ENCODE peak calls at places on chromosome 20, in five cellular contexts. L is aorta, B is hepatocyte, E is spleen, J is HCT116. Y is an unnamed sample.

GRCh38 chr20:10708342-10709185 is 34.8 kb upstream of the JAG1 start:
- DNase-seq in B (peak; percentile 32), L (no peak), E (no peak), J (no peak), Y (no peak)

GRCh38 chr20:1854246-1854645 is 41.0 kb upstream of the SIRPA start:
- DNase-seq in B (no peak), L (no peak), E (no peak), J (no peak), Y (no peak)

GRCh38 chr20:32528905-32529670 is 56.0 kb downstream of the NOL4L start:
- DNase-seq in B (no peak), J (no peak), L (no peak), E (peak; percentile 58), Y (no peak)

GRCh38 chr20:35821807-35822242 is 50.0 kb downstream of the PHF20 start:
- DNase-seq in E (no peak), J (no peak), L (no peak), B (no peak), Y (no peak)

GRCh38 chr20:4071177-4071723 is 55.9 kb upstream of the RNF24 start:
- DNase-seq in J (no peak), B (no peak), E (no peak), L (no peak), Y (no peak)

GRCh38 chr20:47847882-47848485 is 62.7 kb upstream of the SULF2 start:
- DNase-seq in L (no peak), B (no peak), E (no peak), J (no peak), Y (no peak)

GRCh38 chr20:54138427-54138826 is 35.4 kb downstream of the CYP24A1 start:
- DNase-seq in B (no peak), L (no peak), J (no peak), E (no peak), Y (no peak)

GRCh38 chr20:4064118-4064962 is 49.0 kb upstream of the RNF24 start:
- DNase-seq in L (peak; percentile 95), B (peak; percentile 86), E (peak; percentile 86), J (peak; percentile 10), Y (peak; percentile 96)

GRCh38 chr20:14055127-14055742 is 59.9 kb downstream of the MACROD2 start:
- DNase-seq in J (peak; percentile 48), L (no peak), B (peak; percentile 82), E (no peak), Y (no peak)

GRCh38 chr20:23629017-23629541 is 8.7 kb downstream of the CST3 start:
- DNase-seq in J (peak; percentile 74), L (no peak), E (no peak), B (peak; percentile 89), Y (peak; percentile 54)

GRCh38 chr20:44706371-44707258 is 8.6 kb upstream of the CCN5 start:
- DNase-seq in J (no peak), E (no peak), B (no peak), L (peak; percentile 89), Y (peak; percentile 30)

GRCh38 chr20:45459606-45460005 is 9.9 kb upstream of the WFDC2 start:
- DNase-seq in J (no peak), L (no peak), E (no peak), B (no peak), Y (no peak)

GRCh38 chr20:63456429-63457284 is 15.8 kb downstream of the KCNQ2 start:
- DNase-seq in B (no peak), J (no peak), E (no peak), L (no peak), Y (peak; percentile 84)

GRCh38 chr20:63457737-63458136 is 14.7 kb downstream of the KCNQ2 start:
- DNase-seq in J (no peak), B (no peak), E (peak; percentile 81), L (peak; percentile 71), Y (no peak)

GRCh38 chr20:63453029-63453523 is 19.4 kb downstream of the KCNQ2 start:
- DNase-seq in B (no peak), E (no peak), J (no peak), L (no peak), Y (no peak)

GRCh38 chr20:63454729-63455567 is 17.5 kb downstream of the KCNQ2 start:
- DNase-seq in J (no peak), E (no peak), L (no peak), B (no peak), Y (peak; percentile 66)

DNA sequence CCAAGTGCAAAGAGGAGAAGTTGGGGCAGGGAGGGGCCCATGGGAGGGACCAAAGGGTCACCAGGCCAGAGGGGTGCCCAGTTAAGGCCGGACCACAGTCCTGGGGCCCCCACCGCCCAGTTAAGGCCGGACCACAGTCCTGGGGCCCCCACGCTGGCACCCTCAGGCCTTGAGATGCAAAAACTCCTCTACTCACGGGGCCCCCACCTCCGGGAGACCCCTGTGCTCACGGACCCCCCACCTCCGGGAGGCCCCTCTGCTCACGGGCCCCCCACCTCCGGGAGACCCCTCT is 16.9 kb downstream of the KCNQ2 start:
- DNase-seq in E (no peak), J (no peak), L (no peak), B (no peak), Y (no peak)
- H3K4me3 ChIP-seq in E (no peak overlapping the region), J (no peak overlapping the region), L (no peak overlapping the region), B (no peak overlapping the region), Y (no peak overlapping the region)

GRCh38 chr20:51074062-51074461 is 51.2 kb upstream of the KCNG1 start:
- DNase-seq in B (no peak), E (no peak), J (no peak), L (no peak), Y (no peak)

GRCh38 chr20:51079488-51079887 is 56.6 kb upstream of the KCNG1 start:
- DNase-seq in J (no peak), E (no peak), L (no peak), B (no peak), Y (no peak)

GRCh38 chr20:51082988-51083387 is 60.1 kb upstream of the KCNG1 start:
- DNase-seq in J (no peak), B (no peak), E (no peak), L (no peak), Y (no peak)

GRCh38 chr20:51077601-51078000 is 54.7 kb upstream of the KCNG1 start:
- DNase-seq in E (no peak), L (no peak), J (no peak), B (no peak), Y (no peak)

GRCh38 chr20:51076841-51077543 is 54.1 kb upstream of the KCNG1 start:
- DNase-seq in E (no peak), B (no peak), J (no peak), L (no peak), Y (no peak)
- H3K27ac ChIP-seq in E (no peak overlapping the region), B (no peak overlapping the region), J (no peak overlapping the region), L (no peak overlapping the region), Y (no peak overlapping the region)

GRCh38 chr20:34310481-34311117 is 7.4 kb upstream of the AHCY start:
- DNase-seq in E (no peak), B (peak; percentile 38), L (no peak), J (no peak), Y (no peak)

GRCh38 chr20:34311118-34312023 is 8.2 kb upstream of the AHCY start:
- DNase-seq in B (peak; percentile 86), L (peak; percentile 55), J (no peak), E (no peak), Y (peak; percentile 70)

GRCh38 chr20:34309691-34310090 is 6.5 kb upstream of the AHCY start:
- DNase-seq in E (no peak), J (no peak), B (no peak), L (no peak), Y (no peak)

GRCh38 chr20:34312544-34313217 is 9.5 kb upstream of the AHCY start:
- DNase-seq in L (peak; percentile 90), E (peak; percentile 95), B (peak; percentile 94), J (peak; percentile 81), Y (peak; percentile 90)

DNA sequence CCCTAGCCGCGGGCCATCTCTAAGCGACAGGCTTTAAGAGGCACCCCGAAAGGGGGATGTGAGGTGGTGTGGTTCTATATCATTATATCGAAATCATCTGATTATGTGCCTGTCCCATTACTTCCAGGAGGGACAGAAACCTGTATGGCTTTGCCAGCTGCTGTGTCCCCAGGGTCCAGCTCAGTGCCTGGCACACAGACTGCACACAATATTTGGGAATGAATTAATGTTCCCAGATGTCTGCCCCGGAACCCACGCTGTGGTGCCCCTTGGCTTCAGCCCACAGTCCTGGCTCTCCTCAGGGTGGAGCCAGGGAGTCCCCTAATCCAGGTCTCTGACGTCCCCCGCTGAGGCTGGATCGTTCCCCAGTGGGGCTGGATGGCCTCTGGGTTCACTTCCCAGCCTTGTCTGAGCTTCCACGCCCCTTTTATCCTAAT is 8.9 kb upstream of the AHCY start:
- DNase-seq in E (no peak), B (peak; percentile 46), J (no peak), L (no peak), Y (no peak)
- H3K4me3 ChIP-seq in E (peak overlapping the region; percentile 7), B (no peak overlapping the region), J (peak overlapping the region; percentile 36), L (no peak overlapping the region), Y (peak overlapping the region; percentile 0)

GRCh38 chr20:7843613-7844012 is 96.6 kb downstream of the HAO1 start:
- DNase-seq in J (no peak), E (no peak), B (peak; percentile 9), L (peak; percentile 55), Y (peak; percentile 24)

GRCh38 chr20:7836076-7836475 is 104.2 kb downstream of the HAO1 start:
- DNase-seq in B (no peak), J (no peak), L (no peak), E (no peak), Y (no peak)

GRCh38 chr20:7841291-7841966 is 98.8 kb downstream of the HAO1 start:
- DNase-seq in L (peak; percentile 51), B (no peak), J (no peak), E (no peak), Y (no peak)

DNA sequence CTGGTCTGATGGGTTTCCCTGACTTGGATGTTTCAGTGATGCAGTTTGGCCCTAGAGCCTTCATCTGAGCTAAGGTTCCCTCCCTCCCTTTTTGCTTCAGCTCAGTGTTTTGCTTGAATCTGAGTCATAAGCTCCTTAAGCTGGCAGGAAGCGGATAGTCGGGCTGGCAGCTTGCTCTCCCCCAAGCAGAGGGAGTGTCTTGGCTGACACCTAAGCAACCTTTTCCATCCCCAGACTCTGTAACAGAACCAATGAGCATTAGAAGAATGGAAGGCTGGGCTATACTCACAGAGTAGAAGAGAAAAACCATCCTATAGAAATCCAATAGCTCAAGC is 98.3 kb downstream of the HAO1 start:
- DNase-seq in B (peak; percentile 38), E (no peak), J (no peak), L (peak; percentile 74), Y (no peak)
- H3K27ac ChIP-seq in B (no peak overlapping the region), E (no peak overlapping the region), J (no peak overlapping the region), L (no peak overlapping the region), Y (no peak overlapping the region)